ENCODE peak calls at places on chromosomes 16 and 17, in nine cellular contexts. One of them, this sample, is unnamed.

GRCh38 chr16:70788668-70789161 is 12.2 kb downstream of the VAC14 start:
- DNase-seq in ovary: no peak
- DNase-seq in suprapubic skin: no peak
- DNase-seq in tibial nerve: no peak
- DNase-seq in K562: no peak
- DNase-seq in HepG2: no peak
- DNase-seq in SK-N-SH: no peak
- DNase-seq in upper lobe of left lung: no peak
- DNase-seq in stomach: no peak
- DNase-seq in this sample: no peak

GRCh38 chr17:44251062-44251461 is 16.9 kb downstream of the SLC4A1 start:
- DNase-seq in ovary: no peak
- DNase-seq in stomach: no peak
- DNase-seq in suprapubic skin: no peak
- DNase-seq in HepG2: no peak
- DNase-seq in SK-N-SH: no peak
- DNase-seq in tibial nerve: no peak
- DNase-seq in K562: no peak
- DNase-seq in upper lobe of left lung: peak; percentile 72
- DNase-seq in this sample: no peak

GRCh38 chr17:81517009-81517338 is 4.4 kb upstream of the ACTG1 start:
- DNase-seq in upper lobe of left lung: peak; percentile 58
- DNase-seq in suprapubic skin: peak; percentile 66
- DNase-seq in HepG2: no peak
- DNase-seq in K562: no peak
- DNase-seq in ovary: no peak
- DNase-seq in tibial nerve: no peak
- DNase-seq in stomach: no peak
- DNase-seq in SK-N-SH: no peak
- DNase-seq in this sample: no peak

GRCh38 chr17:60923000-60923399 is 245.3 kb downstream of the BCAS3 start:
- DNase-seq in stomach: no peak
- DNase-seq in K562: no peak
- DNase-seq in HepG2: no peak
- DNase-seq in tibial nerve: no peak
- DNase-seq in ovary: no peak
- DNase-seq in upper lobe of left lung: no peak
- DNase-seq in SK-N-SH: no peak
- DNase-seq in suprapubic skin: no peak
- DNase-seq in this sample: no peak

GRCh38 chr17:72816406-72816805 is 276.1 kb downstream of the SLC39A11 start:
- DNase-seq in SK-N-SH: no peak
- DNase-seq in tibial nerve: no peak
- DNase-seq in upper lobe of left lung: no peak
- DNase-seq in suprapubic skin: no peak
- DNase-seq in HepG2: no peak
- DNase-seq in K562: no peak
- DNase-seq in ovary: no peak
- DNase-seq in stomach: no peak
- DNase-seq in this sample: no peak

GRCh38 chr16:12504312-12504711 is 299.4 kb downstream of the CPPED1 start:
- DNase-seq in tibial nerve: no peak
- DNase-seq in stomach: no peak
- DNase-seq in upper lobe of left lung: no peak
- DNase-seq in HepG2: no peak
- DNase-seq in SK-N-SH: no peak
- DNase-seq in K562: no peak
- DNase-seq in ovary: no peak
- DNase-seq in suprapubic skin: no peak
- DNase-seq in this sample: no peak

GRCh38 chr17:13244511-13244910 is 226.7 kb upstream of the ELAC2 start:
- DNase-seq in tibial nerve: peak; percentile 61
- DNase-seq in stomach: no peak
- DNase-seq in HepG2: no peak
- DNase-seq in suprapubic skin: no peak
- DNase-seq in K562: no peak
- DNase-seq in ovary: no peak
- DNase-seq in SK-N-SH: no peak
- DNase-seq in upper lobe of left lung: no peak
- DNase-seq in this sample: no peak

GRCh38 chr17:57662644-57663308 is 82.3 kb downstream of the CCDC182 start:
- DNase-seq in tibial nerve: peak; percentile 81
- DNase-seq in stomach: peak; percentile 92
- DNase-seq in K562: peak; percentile 94
- DNase-seq in upper lobe of left lung: peak; percentile 97
- DNase-seq in HepG2: peak; percentile 12
- DNase-seq in SK-N-SH: peak; percentile 97
- DNase-seq in ovary: peak; percentile 92
- DNase-seq in suprapubic skin: peak; percentile 97
- DNase-seq in this sample: peak; percentile 87

GRCh38 chr17:4605826-4606225 is 21.5 kb downstream of the SMTNL2 start:
- DNase-seq in K562: no peak
- DNase-seq in SK-N-SH: no peak
- DNase-seq in upper lobe of left lung: no peak
- DNase-seq in tibial nerve: no peak
- DNase-seq in stomach: no peak
- DNase-seq in ovary: peak; percentile 76
- DNase-seq in HepG2: no peak
- DNase-seq in suprapubic skin: no peak
- DNase-seq in this sample: peak; percentile 35

GRCh38 chr16:720507-720989 is 398 bp upstream of the ANTKMT start:
- DNase-seq in SK-N-SH: peak; percentile 89
- DNase-seq in suprapubic skin: no peak
- DNase-seq in stomach: no peak
- DNase-seq in upper lobe of left lung: no peak
- DNase-seq in HepG2: no peak
- DNase-seq in K562: peak; percentile 91
- DNase-seq in tibial nerve: no peak
- DNase-seq in ovary: peak; percentile 54
- DNase-seq in this sample: peak; percentile 46

GRCh38 chr17:80254396-80255241 is 6.0 kb upstream of the RNF213 start:
- DNase-seq in SK-N-SH: peak; percentile 41
- DNase-seq in suprapubic skin: no peak
- DNase-seq in stomach: peak; percentile 58
- DNase-seq in upper lobe of left lung: no peak
- DNase-seq in ovary: no peak
- DNase-seq in HepG2: peak; percentile 88
- DNase-seq in K562: peak; percentile 93
- DNase-seq in tibial nerve: peak; percentile 23
- DNase-seq in this sample: peak; percentile 70

GRCh38 chr17:27384721-27385120 is 71.5 kb upstream of the KSR1 start:
- DNase-seq in suprapubic skin: no peak
- DNase-seq in SK-N-SH: no peak
- DNase-seq in HepG2: no peak
- DNase-seq in ovary: no peak
- DNase-seq in stomach: no peak
- DNase-seq in upper lobe of left lung: no peak
- DNase-seq in tibial nerve: no peak
- DNase-seq in K562: no peak
- DNase-seq in this sample: no peak

GRCh38 chr17:2690165-2691068 is 21.1 kb downstream of the CLUH start:
- DNase-seq in ovary: peak; percentile 21
- DNase-seq in suprapubic skin: no peak
- DNase-seq in HepG2: no peak
- DNase-seq in upper lobe of left lung: peak; percentile 77
- DNase-seq in K562: no peak
- DNase-seq in SK-N-SH: peak; percentile 45
- DNase-seq in tibial nerve: no peak
- DNase-seq in stomach: no peak
- DNase-seq in this sample: no peak

GRCh38 chr16:67397451-67397801 is 4.1 kb upstream of the TPPP3 start:
- DNase-seq in suprapubic skin: peak; percentile 79
- DNase-seq in HepG2: no peak
- DNase-seq in tibial nerve: no peak
- DNase-seq in stomach: no peak
- DNase-seq in ovary: no peak
- DNase-seq in upper lobe of left lung: peak; percentile 63
- DNase-seq in K562: no peak
- DNase-seq in SK-N-SH: no peak
- DNase-seq in this sample: no peak

GRCh38 chr17:12554251-12554650 is 111.4 kb upstream of the MYOCD start:
- DNase-seq in upper lobe of left lung: no peak
- DNase-seq in SK-N-SH: no peak
- DNase-seq in HepG2: no peak
- DNase-seq in suprapubic skin: no peak
- DNase-seq in K562: no peak
- DNase-seq in tibial nerve: no peak
- DNase-seq in ovary: no peak
- DNase-seq in stomach: no peak
- DNase-seq in this sample: no peak

GRCh38 chr16:84021488-84021887 is 21.1 kb downstream of the SLC38A8 start:
- DNase-seq in K562: no peak
- DNase-seq in SK-N-SH: no peak
- DNase-seq in suprapubic skin: no peak
- DNase-seq in ovary: no peak
- DNase-seq in tibial nerve: no peak
- DNase-seq in upper lobe of left lung: no peak
- DNase-seq in stomach: no peak
- DNase-seq in HepG2: no peak
- DNase-seq in this sample: no peak

GRCh38 chr17:28663723-28664122 is 1.7 kb downstream of the SUPT6H start:
- DNase-seq in tibial nerve: no peak
- DNase-seq in suprapubic skin: no peak
- DNase-seq in ovary: no peak
- DNase-seq in upper lobe of left lung: no peak
- DNase-seq in SK-N-SH: no peak
- DNase-seq in stomach: no peak
- DNase-seq in HepG2: no peak
- DNase-seq in K562: no peak
- DNase-seq in this sample: no peak

DNA sequence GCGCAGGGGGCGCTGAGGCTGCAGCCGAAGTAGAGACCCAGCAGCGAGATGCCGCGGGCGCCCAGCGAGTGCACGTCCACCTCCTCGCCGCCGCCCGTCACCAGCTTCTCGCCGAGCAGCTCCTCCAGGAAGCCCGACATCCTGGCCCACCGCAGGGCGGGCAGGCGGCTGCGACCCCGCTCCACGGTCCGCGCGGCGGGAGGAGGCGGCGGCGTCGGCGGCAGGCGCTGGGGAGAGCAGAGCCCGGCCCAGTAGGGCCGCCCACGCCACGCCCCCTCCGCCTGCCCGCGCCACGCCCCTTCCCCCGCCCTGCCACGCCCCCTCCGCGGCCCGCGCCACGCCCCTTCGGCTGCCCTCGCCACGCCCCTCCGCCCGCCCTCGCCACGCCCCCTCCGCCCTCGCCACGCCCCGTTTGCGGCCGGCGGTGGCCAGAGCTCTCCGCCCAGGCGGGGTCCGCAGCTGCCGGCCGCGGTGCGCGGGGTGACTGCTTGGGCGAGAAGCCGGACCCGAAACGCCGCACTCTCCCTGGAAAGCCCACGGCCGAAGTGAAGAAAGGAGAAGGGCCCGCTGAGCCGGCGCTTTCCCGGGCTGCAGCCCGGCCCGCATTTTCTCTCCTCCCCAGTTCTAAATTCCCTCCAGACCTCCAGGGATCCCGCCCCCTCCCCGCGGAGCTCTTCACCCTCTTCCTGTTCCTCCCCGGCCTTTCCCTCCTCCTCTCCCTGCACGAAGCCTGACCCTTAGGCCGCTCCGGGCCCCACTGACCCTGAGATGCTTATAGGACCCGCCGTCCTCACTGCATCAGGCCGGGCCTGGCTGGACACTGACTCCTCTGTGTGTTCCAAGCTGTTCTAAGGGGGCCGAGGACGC is at the start of gene NXN:
- DNase-seq in SK-N-SH: peak; percentile 99
- DNase-seq in upper lobe of left lung: peak; percentile 98
- DNase-seq in K562: peak; percentile 61
- DNase-seq in stomach: peak; percentile 91
- DNase-seq in ovary: peak; percentile 94
- DNase-seq in suprapubic skin: peak; percentile 87
- DNase-seq in tibial nerve: peak; percentile 74
- DNase-seq in HepG2: peak; percentile 47
- DNase-seq in this sample: peak; percentile 92
- TF ChIP-seq CTCF in SK-N-SH: peak; percentile 34
- TF ChIP-seq CTCF in upper lobe of left lung: no peak
- TF ChIP-seq CTCF in K562: peak; percentile 27
- TF ChIP-seq CTCF in stomach: no peak
- TF ChIP-seq CTCF in ovary: no peak
- TF ChIP-seq CTCF in suprapubic skin: no peak
- TF ChIP-seq CTCF in tibial nerve: no peak
- TF ChIP-seq CTCF in HepG2: peak; percentile 53
- TF ChIP-seq CTCF in this sample: no peak

DNA sequence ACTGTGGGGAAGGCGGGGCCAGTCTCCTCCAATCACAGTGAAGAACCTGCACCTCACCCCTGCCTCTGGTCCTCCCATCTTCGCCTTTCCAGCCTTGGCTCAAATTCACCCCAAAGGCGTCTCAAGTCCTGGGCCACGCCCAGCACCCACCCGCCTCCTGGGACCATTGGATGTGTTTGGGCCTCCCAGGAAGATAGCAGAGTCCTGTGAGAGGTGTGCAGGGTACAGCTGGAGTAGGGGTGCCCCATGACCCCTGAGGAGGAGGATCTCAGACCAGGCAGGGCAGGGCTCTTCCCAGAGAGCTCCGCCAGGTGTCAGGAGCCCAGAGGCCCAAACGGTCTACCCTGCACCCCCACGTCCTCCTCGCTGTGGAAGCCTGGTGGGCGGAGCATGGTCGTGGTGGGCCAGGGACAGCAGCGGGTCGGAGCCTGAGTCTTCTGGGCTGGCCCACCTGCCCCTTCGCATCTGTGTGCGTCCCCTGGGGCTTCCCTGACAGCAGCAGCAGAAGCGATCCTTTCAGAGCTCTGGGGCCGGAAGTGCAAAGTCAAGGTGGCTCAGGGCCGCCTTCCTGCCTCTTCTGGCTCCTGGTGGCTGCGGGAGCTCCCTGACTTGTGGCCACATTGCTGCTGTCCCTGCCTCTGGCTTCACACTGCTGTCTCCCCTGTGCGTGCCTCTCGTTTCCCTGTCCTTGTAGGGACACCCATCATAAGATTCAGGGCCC is 34.9 kb upstream of the ZNF469 start:
- DNase-seq in ovary: no peak
- DNase-seq in suprapubic skin: no peak
- DNase-seq in stomach: no peak
- DNase-seq in SK-N-SH: peak; percentile 20
- DNase-seq in tibial nerve: no peak
- DNase-seq in K562: no peak
- DNase-seq in upper lobe of left lung: peak; percentile 61
- DNase-seq in HepG2: no peak
- DNase-seq in this sample: no peak
- TF ChIP-seq EP300 in ovary: no peak
- TF ChIP-seq EP300 in suprapubic skin: no peak
- TF ChIP-seq EP300 in stomach: no peak
- TF ChIP-seq EP300 in SK-N-SH: no peak
- TF ChIP-seq EP300 in tibial nerve: no peak
- TF ChIP-seq EP300 in K562: no peak
- TF ChIP-seq EP300 in upper lobe of left lung: no peak
- TF ChIP-seq EP300 in HepG2: no peak
- TF ChIP-seq EP300 in this sample: no peak

GRCh38 chr16:66147338-66147737 is 219.2 kb upstream of the CDH5 start:
- DNase-seq in stomach: no peak
- DNase-seq in upper lobe of left lung: no peak
- DNase-seq in HepG2: no peak
- DNase-seq in K562: no peak
- DNase-seq in ovary: no peak
- DNase-seq in suprapubic skin: no peak
- DNase-seq in SK-N-SH: no peak
- DNase-seq in tibial nerve: no peak
- DNase-seq in this sample: no peak
- TF ChIP-seq CTCF in stomach: no peak
- TF ChIP-seq CTCF in upper lobe of left lung: no peak
- TF ChIP-seq CTCF in HepG2: no peak
- TF ChIP-seq CTCF in K562: no peak
- TF ChIP-seq CTCF in ovary: no peak
- TF ChIP-seq CTCF in suprapubic skin: no peak
- TF ChIP-seq CTCF in SK-N-SH: no peak
- TF ChIP-seq CTCF in tibial nerve: no peak
- TF ChIP-seq CTCF in this sample: no peak

GRCh38 chr17:32283745-32284207 is 18.1 kb downstream of the RHBDL3 start:
- DNase-seq in tibial nerve: no peak
- DNase-seq in suprapubic skin: no peak
- DNase-seq in SK-N-SH: no peak
- DNase-seq in HepG2: no peak
- DNase-seq in K562: no peak
- DNase-seq in upper lobe of left lung: peak; percentile 54
- DNase-seq in ovary: no peak
- DNase-seq in stomach: no peak
- DNase-seq in this sample: no peak
- TF ChIP-seq EP300 in tibial nerve: no peak
- TF ChIP-seq EP300 in suprapubic skin: no peak
- TF ChIP-seq EP300 in SK-N-SH: no peak
- TF ChIP-seq EP300 in HepG2: no peak
- TF ChIP-seq EP300 in K562: no peak
- TF ChIP-seq EP300 in upper lobe of left lung: no peak
- TF ChIP-seq EP300 in ovary: no peak
- TF ChIP-seq EP300 in stomach: no peak
- TF ChIP-seq EP300 in this sample: no peak